ENCODE peak calls at places on chromosomes 13 and 19, in nine cellular contexts. One of them, this sample, is unnamed.

GRCh38 chr19:51566489-51567100 is 4.5 kb upstream of the ZNF175 start:
- DNase-seq in SK-N-SH: no peak
- DNase-seq in suprapubic skin: no peak
- DNase-seq in upper lobe of left lung: no peak
- DNase-seq in stomach: no peak
- DNase-seq in H1: no peak
- DNase-seq in esophagus muscularis mucosa: no peak
- DNase-seq in GM12878: no peak
- DNase-seq in sigmoid colon: no peak
- DNase-seq in this sample: no peak

GRCh38 chr19:37362733-37363132 is 8.2 kb upstream of the ZNF527 start:
- DNase-seq in esophagus muscularis mucosa: no peak
- DNase-seq in H1: peak
- DNase-seq in sigmoid colon: no peak
- DNase-seq in stomach: no peak
- DNase-seq in suprapubic skin: no peak
- DNase-seq in upper lobe of left lung: no peak
- DNase-seq in SK-N-SH: peak
- DNase-seq in GM12878: no peak
- DNase-seq in this sample: no peak

GRCh38 chr19:49830766-49831165 is 12.7 kb downstream of the MED25 start:
- DNase-seq in upper lobe of left lung: no peak
- DNase-seq in GM12878: no peak
- DNase-seq in sigmoid colon: no peak
- DNase-seq in H1: no peak
- DNase-seq in suprapubic skin: no peak
- DNase-seq in SK-N-SH: no peak
- DNase-seq in stomach: no peak
- DNase-seq in esophagus muscularis mucosa: no peak
- DNase-seq in this sample: no peak

GRCh38 chr13:110323172-110323851 is 16.2 kb downstream of the COL4A2 start:
- DNase-seq in stomach: no peak
- DNase-seq in H1: no peak
- DNase-seq in sigmoid colon: peak
- DNase-seq in esophagus muscularis mucosa: no peak
- DNase-seq in suprapubic skin: no peak
- DNase-seq in SK-N-SH: no peak
- DNase-seq in GM12878: no peak
- DNase-seq in upper lobe of left lung: no peak
- DNase-seq in this sample: no peak

GRCh38 chr13:110300090-110300815 is 6.7 kb downstream of the COL4A1 start:
- DNase-seq in SK-N-SH: no peak
- DNase-seq in suprapubic skin: no peak
- DNase-seq in upper lobe of left lung: no peak
- DNase-seq in GM12878: no peak
- DNase-seq in sigmoid colon: no peak
- DNase-seq in H1: no peak
- DNase-seq in esophagus muscularis mucosa: no peak
- DNase-seq in stomach: no peak
- DNase-seq in this sample: no peak

GRCh38 chr13:45713721-45714120 is 11.6 kb downstream of the CBY2 start:
- DNase-seq in suprapubic skin: no peak
- DNase-seq in SK-N-SH: no peak
- DNase-seq in H1: no peak
- DNase-seq in stomach: no peak
- DNase-seq in sigmoid colon: no peak
- DNase-seq in upper lobe of left lung: no peak
- DNase-seq in GM12878: no peak
- DNase-seq in esophagus muscularis mucosa: no peak
- DNase-seq in this sample: no peak

GRCh38 chr13:37492061-37492460 is 106.5 kb downstream of the POSTN start:
- DNase-seq in SK-N-SH: no peak
- DNase-seq in upper lobe of left lung: no peak
- DNase-seq in GM12878: no peak
- DNase-seq in esophagus muscularis mucosa: no peak
- DNase-seq in H1: no peak
- DNase-seq in sigmoid colon: no peak
- DNase-seq in suprapubic skin: no peak
- DNase-seq in stomach: no peak
- DNase-seq in this sample: no peak

GRCh38 chr19:927044-927706 is 1.3 kb downstream of the ARID3A start:
- DNase-seq in sigmoid colon: peak
- DNase-seq in SK-N-SH: peak
- DNase-seq in stomach: peak
- DNase-seq in H1: no peak
- DNase-seq in esophagus muscularis mucosa: no peak
- DNase-seq in upper lobe of left lung: peak
- DNase-seq in GM12878: no peak
- DNase-seq in suprapubic skin: peak
- DNase-seq in this sample: peak

GRCh38 chr13:113064534-113065405 is 40.8 kb upstream of the F7 start:
- DNase-seq in H1: no peak
- DNase-seq in esophagus muscularis mucosa: no peak
- DNase-seq in stomach: no peak
- DNase-seq in GM12878: no peak
- DNase-seq in upper lobe of left lung: no peak
- DNase-seq in sigmoid colon: no peak
- DNase-seq in suprapubic skin: no peak
- DNase-seq in SK-N-SH: no peak
- DNase-seq in this sample: no peak

GRCh38 chr13:30319703-30320102 is 12.4 kb upstream of the KATNAL1 start:
- DNase-seq in upper lobe of left lung: no peak
- DNase-seq in suprapubic skin: no peak
- DNase-seq in H1: no peak
- DNase-seq in sigmoid colon: no peak
- DNase-seq in stomach: no peak
- DNase-seq in esophagus muscularis mucosa: no peak
- DNase-seq in GM12878: no peak
- DNase-seq in SK-N-SH: no peak
- DNase-seq in this sample: no peak

GRCh38 chr13:73244486-73244885 is 185.7 kb downstream of the KLF5 start:
- DNase-seq in SK-N-SH: no peak
- DNase-seq in GM12878: no peak
- DNase-seq in H1: no peak
- DNase-seq in esophagus muscularis mucosa: no peak
- DNase-seq in stomach: no peak
- DNase-seq in suprapubic skin: no peak
- DNase-seq in sigmoid colon: no peak
- DNase-seq in upper lobe of left lung: no peak
- DNase-seq in this sample: no peak

GRCh38 chr13:19093437-19093836 is 88.2 kb downstream of the TUBA3C start:
- DNase-seq in H1: no peak
- DNase-seq in GM12878: no peak
- DNase-seq in SK-N-SH: no peak
- DNase-seq in suprapubic skin: no peak
- DNase-seq in upper lobe of left lung: no peak
- DNase-seq in esophagus muscularis mucosa: no peak
- DNase-seq in sigmoid colon: no peak
- DNase-seq in stomach: no peak
- DNase-seq in this sample: no peak

GRCh38 chr19:3366104-3366760 is at the start of gene NFIC:
- DNase-seq in esophagus muscularis mucosa: peak
- DNase-seq in H1: no peak
- DNase-seq in stomach: peak
- DNase-seq in upper lobe of left lung: peak
- DNase-seq in SK-N-SH: peak
- DNase-seq in GM12878: no peak
- DNase-seq in sigmoid colon: peak
- DNase-seq in suprapubic skin: peak
- DNase-seq in this sample: peak

GRCh38 chr13:110824901-110825300 is 90.0 kb downstream of the ANKRD10 start:
- DNase-seq in suprapubic skin: no peak
- DNase-seq in upper lobe of left lung: no peak
- DNase-seq in SK-N-SH: no peak
- DNase-seq in stomach: no peak
- DNase-seq in GM12878: no peak
- DNase-seq in esophagus muscularis mucosa: no peak
- DNase-seq in H1: no peak
- DNase-seq in sigmoid colon: no peak
- DNase-seq in this sample: no peak

GRCh38 chr13:43319617-43320444 is 296.4 kb downstream of the DNAJC15 start:
- DNase-seq in stomach: no peak
- DNase-seq in suprapubic skin: no peak
- DNase-seq in SK-N-SH: no peak
- DNase-seq in sigmoid colon: no peak
- DNase-seq in upper lobe of left lung: no peak
- DNase-seq in H1: peak
- DNase-seq in GM12878: no peak
- DNase-seq in esophagus muscularis mucosa: no peak
- DNase-seq in this sample: no peak

GRCh38 chr13:113584870-113585671 is 518 bp downstream of the TFDP1 start:
- DNase-seq in stomach: peak
- DNase-seq in sigmoid colon: peak
- DNase-seq in SK-N-SH: peak
- DNase-seq in esophagus muscularis mucosa: peak
- DNase-seq in H1: no peak
- DNase-seq in GM12878: no peak
- DNase-seq in upper lobe of left lung: no peak
- DNase-seq in suprapubic skin: peak
- DNase-seq in this sample: peak

GRCh38 chr13:111177803-111178389 is 62.8 kb downstream of the ARHGEF7 start:
- DNase-seq in H1: no peak
- DNase-seq in SK-N-SH: no peak
- DNase-seq in suprapubic skin: no peak
- DNase-seq in sigmoid colon: no peak
- DNase-seq in upper lobe of left lung: no peak
- DNase-seq in esophagus muscularis mucosa: no peak
- DNase-seq in stomach: no peak
- DNase-seq in GM12878: no peak
- DNase-seq in this sample: no peak

GRCh38 chr19:19385131-19385899 is 20.2 kb upstream of the GATAD2A start:
- DNase-seq in suprapubic skin: peak
- DNase-seq in esophagus muscularis mucosa: peak
- DNase-seq in SK-N-SH: peak
- DNase-seq in upper lobe of left lung: peak
- DNase-seq in GM12878: peak
- DNase-seq in H1: peak
- DNase-seq in stomach: peak
- DNase-seq in sigmoid colon: peak
- DNase-seq in this sample: peak
- TF ChIP-seq POLR2AphosphoS5 in suprapubic skin: peak
- TF ChIP-seq POLR2AphosphoS5 in esophagus muscularis mucosa: peak
- TF ChIP-seq POLR2AphosphoS5 in SK-N-SH: peak
- TF ChIP-seq POLR2AphosphoS5 in upper lobe of left lung: peak
- TF ChIP-seq POLR2AphosphoS5 in GM12878: peak
- TF ChIP-seq POLR2AphosphoS5 in H1: peak
- TF ChIP-seq POLR2AphosphoS5 in stomach: peak
- TF ChIP-seq POLR2AphosphoS5 in sigmoid colon: peak
- TF ChIP-seq POLR2AphosphoS5 in this sample: peak

DNA sequence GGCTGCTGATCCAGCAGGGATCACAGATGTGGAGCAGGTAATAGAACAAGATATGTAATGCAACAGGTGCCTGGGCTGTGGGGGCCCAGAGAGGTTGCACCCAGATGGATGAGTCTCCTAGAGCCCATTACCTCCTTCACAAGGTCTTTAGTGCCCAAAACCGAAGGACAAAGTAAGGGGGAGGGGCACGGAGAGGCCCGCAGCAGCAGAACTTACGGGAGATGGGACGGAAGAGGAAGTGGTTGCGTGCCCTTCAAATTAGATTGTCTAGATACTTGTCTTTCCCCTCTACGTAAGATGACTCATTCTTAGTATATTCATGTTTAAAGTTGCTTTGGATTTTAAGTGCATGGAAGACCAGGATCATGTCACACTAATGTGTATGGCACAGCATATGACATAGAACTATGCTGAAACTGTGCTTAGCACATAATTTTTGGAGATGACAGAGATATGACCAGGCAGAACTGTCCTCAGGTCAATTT is 5.7 kb upstream of the MRPS31 start:
- DNase-seq in esophagus muscularis mucosa: no peak
- DNase-seq in upper lobe of left lung: peak
- DNase-seq in SK-N-SH: no peak
- DNase-seq in sigmoid colon: no peak
- DNase-seq in suprapubic skin: no peak
- DNase-seq in GM12878: no peak
- DNase-seq in stomach: no peak
- DNase-seq in H1: no peak
- DNase-seq in this sample: peak
- H3K4me3 ChIP-seq in esophagus muscularis mucosa: no peak
- H3K4me3 ChIP-seq in upper lobe of left lung: peak
- H3K4me3 ChIP-seq in SK-N-SH: peak
- H3K4me3 ChIP-seq in sigmoid colon: no peak
- H3K4me3 ChIP-seq in suprapubic skin: no peak
- H3K4me3 ChIP-seq in GM12878: no peak
- H3K4me3 ChIP-seq in stomach: no peak
- H3K4me3 ChIP-seq in H1: no peak
- H3K4me3 ChIP-seq in this sample: no peak

DNA sequence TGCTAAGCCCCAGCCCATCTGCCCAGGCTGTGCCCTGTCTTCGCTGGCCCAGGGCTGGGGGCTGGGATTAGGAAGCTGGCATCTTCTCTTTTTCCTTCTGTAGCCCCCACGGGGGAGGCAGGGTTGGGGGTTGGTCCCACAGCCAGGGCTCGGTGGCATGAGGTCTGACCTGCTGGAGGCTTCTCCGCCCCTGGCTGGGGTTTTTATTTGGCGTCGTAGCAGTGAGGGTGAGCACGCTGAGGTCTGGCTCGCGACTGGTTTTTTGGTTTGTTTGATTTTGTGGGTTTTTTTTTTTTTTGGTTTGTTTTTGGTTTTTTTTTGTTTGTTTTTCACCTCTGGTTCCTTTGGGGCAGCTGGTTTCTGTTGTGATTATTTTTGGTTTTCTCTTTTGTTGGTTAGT is 14.7 kb downstream of the ZNF574 start:
- DNase-seq in SK-N-SH: no peak
- DNase-seq in GM12878: no peak
- DNase-seq in suprapubic skin: no peak
- DNase-seq in stomach: no peak
- DNase-seq in sigmoid colon: no peak
- DNase-seq in H1: no peak
- DNase-seq in upper lobe of left lung: no peak
- DNase-seq in esophagus muscularis mucosa: no peak
- DNase-seq in this sample: peak
- TF ChIP-seq EP300 in SK-N-SH: no peak
- TF ChIP-seq EP300 in GM12878: no peak
- TF ChIP-seq EP300 in suprapubic skin: no peak
- TF ChIP-seq EP300 in stomach: no peak
- TF ChIP-seq EP300 in sigmoid colon: no peak
- TF ChIP-seq EP300 in H1: no peak
- TF ChIP-seq EP300 in upper lobe of left lung: no peak
- TF ChIP-seq EP300 in esophagus muscularis mucosa: no peak
- TF ChIP-seq EP300 in this sample: no peak

DNA sequence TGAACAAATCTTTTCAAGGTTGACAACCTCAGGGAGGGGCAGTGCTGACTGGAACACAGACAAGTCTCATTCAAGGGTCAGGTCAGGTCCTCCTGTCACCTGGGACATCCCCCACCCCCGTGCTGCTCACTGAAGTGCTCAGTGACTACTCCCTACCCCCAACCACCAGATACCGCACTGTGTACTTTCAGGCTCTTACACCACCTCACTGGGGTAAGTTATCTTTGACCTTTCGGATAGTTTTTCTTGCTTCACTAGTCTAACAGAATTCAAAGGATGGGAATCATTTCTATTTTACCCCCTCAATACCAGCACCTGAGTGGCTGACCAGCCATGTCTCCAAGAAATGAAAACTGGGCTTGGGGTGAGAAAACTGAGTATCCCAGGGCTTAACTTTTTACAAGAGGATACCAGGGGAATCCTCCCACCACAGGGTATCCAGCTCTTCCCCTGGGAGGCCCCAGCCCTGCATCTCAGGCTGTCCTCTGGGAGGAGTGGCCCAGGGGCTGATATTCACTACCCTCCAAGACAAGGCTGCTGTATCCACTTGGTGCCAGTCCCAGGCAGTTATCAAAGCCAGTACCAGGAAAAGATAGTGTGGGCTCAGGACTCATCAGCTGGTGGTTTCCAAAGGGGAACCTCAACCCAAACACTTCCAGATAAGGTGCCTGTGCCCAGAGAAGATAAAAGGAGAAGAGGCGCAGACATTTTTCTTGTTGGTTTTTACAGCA is 2.1 kb downstream of the ZNF563 start:
- DNase-seq in SK-N-SH: no peak
- DNase-seq in sigmoid colon: no peak
- DNase-seq in stomach: no peak
- DNase-seq in esophagus muscularis mucosa: no peak
- DNase-seq in upper lobe of left lung: peak
- DNase-seq in GM12878: peak
- DNase-seq in suprapubic skin: no peak
- DNase-seq in H1: no peak
- DNase-seq in this sample: peak
- TF ChIP-seq POLR2AphosphoS5 in SK-N-SH: no peak
- TF ChIP-seq POLR2AphosphoS5 in sigmoid colon: no peak
- TF ChIP-seq POLR2AphosphoS5 in stomach: no peak
- TF ChIP-seq POLR2AphosphoS5 in esophagus muscularis mucosa: no peak
- TF ChIP-seq POLR2AphosphoS5 in upper lobe of left lung: no peak
- TF ChIP-seq POLR2AphosphoS5 in GM12878: peak
- TF ChIP-seq POLR2AphosphoS5 in suprapubic skin: no peak
- TF ChIP-seq POLR2AphosphoS5 in H1: no peak
- TF ChIP-seq POLR2AphosphoS5 in this sample: no peak